ENCODE peak calls at places on chromosomes 1 and 21, in five cellular contexts. R, D, Y, E and V are unnamed samples.

GRCh38 chr1:80776286-80776685 is 1024.4 kb upstream of the ADGRL2 start:
- DNase-seq in R (no peak), D (no peak), Y (no peak), E (no peak), V (no peak)

GRCh38 chr1:1165900-1166421 is 7.7 kb upstream of the TTLL10 start:
- DNase-seq in R (peak; percentile 56), D (no peak), Y (no peak), E (no peak), V (no peak)

GRCh38 chr1:24009406-24009805 is 29.3 kb upstream of the SRSF10 start:
- DNase-seq in R (no peak), D (no peak), Y (no peak), E (no peak), V (no peak)

GRCh38 chr1:42173961-42174715 is 9.6 kb upstream of the GUCA2A start:
- DNase-seq in R (no peak), D (no peak), Y (no peak), E (no peak), V (no peak)

GRCh38 chr1:213300433-213300832 is 249.4 kb downstream of the RPS6KC1 start:
- DNase-seq in R (no peak), D (no peak), Y (no peak), E (no peak), V (no peak)

GRCh38 chr1:182235952-182236650 is 155.5 kb downstream of the GLUL start:
- DNase-seq in R (peak; percentile 65), D (no peak), Y (peak; percentile 76), E (no peak), V (no peak)

GRCh38 chr21:26070822-26071425 is 99.6 kb downstream of the APP start:
- DNase-seq in R (peak; percentile 40), D (peak; percentile 60), Y (no peak), E (peak; percentile 84), V (peak; percentile 42)

GRCh38 chr1:245396615-245397014 is 241.8 kb downstream of the KIF26B start:
- DNase-seq in R (no peak), D (no peak), Y (no peak), E (no peak), V (no peak)

GRCh38 chr1:21594935-21595897 is 73.9 kb downstream of the RAP1GAP start:
- DNase-seq in R (peak; percentile 68), D (peak; percentile 11), Y (no peak), E (peak; percentile 7), V (peak; percentile 46)

GRCh38 chr1:59316497-59317128 is 19.7 kb downstream of the FGGY start:
- DNase-seq in R (no peak), D (no peak), Y (no peak), E (peak; percentile 79), V (no peak)

GRCh38 chr1:41740630-41741239 is 178.0 kb downstream of the HIVEP3 start:
- DNase-seq in R (no peak), D (no peak), Y (no peak), E (no peak), V (no peak)

GRCh38 chr1:83515566-83516169 is 483.3 kb downstream of the TTLL7 start:
- DNase-seq in R (no peak), D (no peak), Y (no peak), E (no peak), V (no peak)

GRCh38 chr1:39224295-39224829 is 19.9 kb downstream of the MACF1 start:
- DNase-seq in R (no peak), D (no peak), Y (no peak), E (no peak), V (no peak)

GRCh38 chr1:43061803-43062202 is 103.1 kb upstream of the SLC2A1 start:
- DNase-seq in R (no peak), D (no peak), Y (no peak), E (no peak), V (no peak)

GRCh38 chr1:211613108-211613947 is 34.4 kb upstream of the SLC30A1 start:
- DNase-seq in R (peak; percentile 82), D (no peak), Y (no peak), E (peak; percentile 94), V (no peak)

GRCh38 chr21:44870748-44871495 is 2.6 kb downstream of the PTTG1IP start:
- DNase-seq in R (peak; percentile 55), D (no peak), Y (no peak), E (no peak), V (no peak)

GRCh38 chr1:22763479-22764200 is 53.0 kb downstream of the EPHB2 start:
- DNase-seq in R (no peak), D (no peak), Y (no peak), E (no peak), V (no peak)

GRCh38 chr1:175742790-175743459 is 470 bp downstream of the TNR start:
- DNase-seq in R (no peak), D (no peak), Y (no peak), E (no peak), V (no peak)